ENCODE peak calls at places on chromosomes 13 and 19, in seven cellular contexts. Y is IMR-90, F is neuronal stem cell, Q is H9, G is mesendoderm, V is trophoblast cell, P is mesenchymal stem cell. N is an unnamed sample.

GRCh38 chr19:19105365-19106060 is 32.8 kb downstream of the TMEM161A start:
- DNase-seq in Y (no peak), F (peak), Q (peak), G (peak), V (peak), P (peak), N (no peak)

GRCh38 chr13:74246398-74246975 is 112.3 kb upstream of the KLF12 start:
- DNase-seq in Y (peak), F (no peak), Q (no peak), G (no peak), V (no peak), P (no peak), N (no peak)

GRCh38 chr13:39765801-39766463 is 110.5 kb downstream of the COG6 start:
- DNase-seq in Y (no peak), F (no peak), Q (peak), G (peak), V (no peak), P (peak), N (no peak)

GRCh38 chr19:18777156-18777724 is 13.9 kb downstream of the COMP start:
- DNase-seq in Y (no peak), F (no peak), Q (no peak), G (no peak), V (no peak), P (no peak), N (no peak)

GRCh38 chr19:58084596-58085347 is 13.3 kb downstream of the ZSCAN18 start:
- DNase-seq in Y (no peak), F (no peak), Q (no peak), G (no peak), V (no peak), P (no peak), N (no peak)

GRCh38 chr13:110216403-110217041 is 90.4 kb downstream of the COL4A1 start:
- DNase-seq in Y (peak), F (no peak), Q (no peak), G (no peak), V (no peak), P (peak), N (no peak)

GRCh38 chr19:34904846-34905527 is 21.7 kb upstream of the ZNF30 start:
- DNase-seq in Y (no peak), F (no peak), Q (peak), G (peak), V (no peak), P (no peak), N (peak)

GRCh38 chr13:21619633-21620220 is 15.8 kb upstream of the MICU2 start:
- DNase-seq in Y (peak), F (no peak), Q (no peak), G (no peak), V (no peak), P (no peak), N (no peak)

GRCh38 chr13:114112231-114112825 is 20.1 kb downstream of the RASA3 start:
- DNase-seq in Y (peak), F (no peak), Q (no peak), G (peak), V (no peak), P (no peak), N (no peak)

GRCh38 chr13:91714726-91715334 is 316.4 kb downstream of the GPC5 start:
- DNase-seq in Y (no peak), F (no peak), Q (no peak), G (peak), V (no peak), P (no peak), N (no peak)

GRCh38 chr13:102039264-102039663 is 362.6 kb downstream of the FGF14 start:
- DNase-seq in Y (no peak), F (no peak), Q (no peak), G (no peak), V (no peak), P (no peak), N (no peak)

GRCh38 chr19:41871573-41872383 is 5.3 kb upstream of the CD79A start:
- DNase-seq in Y (no peak), F (no peak), Q (no peak), G (peak), V (no peak), P (peak), N (no peak)

GRCh38 chr19:55305491-55305890 is 19.6 kb downstream of the TMEM150B start:
- DNase-seq in Y (no peak), F (no peak), Q (peak), G (peak), V (peak), P (peak), N (peak)

GRCh38 chr19:12137541-12137940 is 2.6 kb downstream of the ZNF20 start:
- DNase-seq in Y (no peak), F (no peak), Q (peak), G (peak), V (peak), P (no peak), N (no peak)

GRCh38 chr13:84649853-84650252 is 767.6 kb upstream of the SLITRK1 start:
- DNase-seq in Y (peak), F (no peak), Q (no peak), G (no peak), V (no peak), P (no peak), N (no peak)

GRCh38 chr13:61531383-61532065 is 115.9 kb upstream of the PCDH20 start:
- DNase-seq in Y (no peak), F (no peak), Q (no peak), G (no peak), V (peak), P (no peak), N (no peak)

GRCh38 chr19:10699650-10700335 is 1.4 kb upstream of the QTRT1 start:
- DNase-seq in Y (peak), F (no peak), Q (peak), G (peak), V (peak), P (peak), N (no peak)

GRCh38 chr13:58985845-58986244 is 1177.9 kb downstream of the DIAPH3 start:
- DNase-seq in Y (no peak), F (no peak), Q (no peak), G (no peak), V (no peak), P (no peak), N (no peak)

DNA sequence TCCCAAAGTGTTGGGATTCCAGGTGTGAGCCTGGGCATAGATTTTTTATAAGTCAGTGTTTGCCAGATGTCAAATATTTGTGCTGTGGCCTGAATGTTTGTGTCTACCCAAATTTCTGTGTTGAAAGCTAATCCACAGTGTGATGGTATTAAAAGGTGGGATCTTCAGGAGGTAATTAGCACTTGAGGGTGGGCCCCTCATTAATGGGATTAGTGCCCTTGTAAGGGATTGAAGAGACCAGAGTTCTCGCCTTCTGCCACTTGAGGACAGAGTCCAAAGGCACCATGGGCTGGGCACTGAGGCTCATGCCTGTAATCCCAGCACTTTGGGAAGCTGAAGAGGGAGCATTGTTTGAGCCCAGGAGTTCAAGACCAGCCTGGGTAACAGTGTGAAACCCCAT is 9.7 kb upstream of the FBXO17 start:
- DNase-seq in Y (no peak), F (no peak), Q (no peak), G (peak), V (no peak), P (no peak), N (no peak)
- H2BK5ac ChIP-seq in Y (no peak), F (no peak), Q (no peak), G (no peak), V (no peak), P (no peak), N (no peak)

DNA sequence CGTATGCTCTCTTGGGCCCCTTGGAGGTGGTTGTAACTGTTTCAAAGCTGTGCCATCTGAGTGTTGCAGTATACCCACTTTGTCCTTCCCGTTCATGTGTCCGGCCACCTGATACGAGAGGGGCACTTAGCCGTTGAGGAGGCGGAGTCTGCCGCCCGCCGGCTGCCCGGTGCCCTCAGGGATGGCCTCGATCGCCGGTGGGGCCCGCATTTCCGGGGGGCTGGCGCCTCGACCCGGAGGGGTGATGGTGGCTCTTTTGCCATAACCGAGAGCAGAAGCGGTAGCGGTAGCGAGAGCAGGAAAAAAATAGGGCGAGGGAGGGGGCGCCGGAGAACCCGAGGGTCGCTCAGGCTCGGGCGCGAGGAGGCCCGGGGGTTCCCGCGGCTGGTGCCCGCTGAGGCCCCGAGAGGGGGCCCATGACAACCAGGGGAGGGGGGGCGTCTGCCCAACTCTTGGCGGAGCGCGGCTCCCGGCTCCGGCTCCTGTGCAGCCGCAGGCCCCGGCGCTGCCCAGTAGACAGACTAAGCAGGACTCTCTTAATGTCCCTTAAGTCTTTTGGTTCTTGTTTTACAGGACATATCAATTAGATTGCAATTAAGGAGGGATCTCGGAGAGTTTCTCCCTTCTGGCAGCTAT is 342.7 kb upstream of the SGCG start:
- DNase-seq in Y (no peak), F (no peak), Q (no peak), G (no peak), V (no peak), P (no peak), N (no peak)
- H2BK5ac ChIP-seq in Y (no peak), F (no peak), Q (no peak), G (no peak), V (no peak), P (no peak), N (no peak)

GRCh38 chr13:66322193-66322592 is 907.9 kb downstream of the PCDH9 start:
- DNase-seq in Y (no peak), F (no peak), Q (no peak), G (no peak), V (no peak), P (no peak), N (no peak)
- H2BK5ac ChIP-seq in Y (no peak), F (no peak), Q (no peak), G (no peak), V (no peak), P (no peak), N (no peak)

GRCh38 chr13:32587774-32588165 is 1.5 kb downstream of the PDS5B start:
- DNase-seq in Y (peak), F (no peak), Q (no peak), G (no peak), V (no peak), P (peak), N (no peak)

GRCh38 chr13:32594339-32594738 is 8.1 kb downstream of the PDS5B start:
- DNase-seq in Y (peak), F (no peak), Q (no peak), G (no peak), V (no peak), P (no peak), N (no peak)

GRCh38 chr13:32595306-32595705 is 9.1 kb downstream of the PDS5B start:
- DNase-seq in Y (peak), F (no peak), Q (no peak), G (no peak), V (no peak), P (peak), N (no peak)

GRCh38 chr13:32587014-32587773 is 942 bp downstream of the PDS5B start:
- DNase-seq in Y (peak), F (peak), Q (peak), G (peak), V (peak), P (peak), N (peak)

DNA sequence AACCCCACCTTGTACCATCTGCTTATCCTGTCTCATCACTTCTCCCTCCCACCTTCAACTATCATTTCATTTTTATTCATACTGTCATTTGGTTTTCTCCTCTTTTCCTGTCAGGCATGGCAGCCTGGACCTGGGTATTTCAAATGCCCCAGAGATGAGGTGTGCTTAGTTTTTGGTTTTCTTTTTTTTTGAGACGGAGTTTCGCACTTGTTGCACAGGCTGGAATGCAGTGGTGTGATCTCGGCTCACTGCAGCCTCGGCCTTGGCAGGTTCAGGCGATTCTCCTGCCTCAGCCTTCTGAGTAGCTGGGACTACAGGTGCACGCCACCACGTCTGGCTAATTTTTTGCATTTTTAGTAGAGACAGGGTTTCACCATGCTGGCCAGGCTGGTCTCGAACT is 5.8 kb downstream of the PDS5B start:
- DNase-seq in Y (no peak), F (no peak), Q (no peak), G (no peak), V (no peak), P (no peak), N (no peak)
- H2BK5ac ChIP-seq in Y (no peak), F (no peak), Q (no peak), G (no peak), V (no peak), P (no peak), N (no peak)

DNA sequence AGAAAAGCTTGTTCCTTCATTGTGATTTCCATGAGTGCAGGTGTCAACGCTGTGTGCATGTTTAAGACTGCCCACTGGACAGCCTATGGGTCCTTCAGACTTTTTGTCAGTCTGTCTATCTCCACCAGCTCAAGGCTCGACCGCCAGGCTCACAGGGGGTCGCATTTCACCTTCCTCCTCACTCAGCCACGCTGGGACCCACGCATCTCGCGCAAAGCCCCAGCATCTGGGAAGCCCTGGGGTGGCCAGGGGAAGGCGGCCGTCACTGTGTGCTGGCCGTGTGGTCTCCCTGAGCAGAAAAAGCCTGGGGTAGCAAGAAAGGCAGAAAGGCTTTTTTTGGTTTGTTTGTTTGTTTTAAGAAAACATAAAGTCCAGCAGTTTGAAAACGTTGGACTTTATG is 48.5 kb downstream of the KLF2 start:
- DNase-seq in Y (no peak), F (no peak), Q (no peak), G (no peak), V (no peak), P (no peak), N (no peak)
- H2BK5ac ChIP-seq in Y (no peak), F (no peak), Q (no peak), G (no peak), V (no peak), P (no peak), N (no peak)

DNA sequence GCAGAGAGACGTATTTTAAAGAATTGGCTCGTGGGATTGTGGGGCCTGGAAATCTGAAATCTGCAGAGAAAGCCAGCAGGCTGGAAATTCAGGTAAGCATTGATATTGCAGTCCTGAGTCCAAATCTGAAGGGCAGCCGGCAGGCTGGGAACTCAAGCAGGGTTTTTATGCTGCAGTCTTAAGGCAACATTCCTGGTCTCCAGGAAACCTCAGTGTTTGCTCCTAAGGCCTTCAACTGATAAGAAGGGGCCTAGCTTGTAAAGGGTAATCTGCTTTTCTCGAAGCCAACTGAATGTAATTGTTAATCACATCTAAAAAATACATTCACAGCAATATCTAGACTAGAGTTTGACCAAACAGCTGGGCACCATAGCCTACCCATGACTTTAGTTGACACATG is 154.4 kb downstream of the EFNB2 start:
- DNase-seq in Y (peak), F (no peak), Q (no peak), G (peak), V (peak), P (peak), N (no peak)
- H2BK5ac ChIP-seq in Y (no peak), F (no peak), Q (no peak), G (no peak), V (peak), P (no peak), N (no peak)

GRCh38 chr13:78465250-78465649 is 138.1 kb downstream of the POU4F1 start:
- DNase-seq in Y (no peak), F (no peak), Q (no peak), G (no peak), V (no peak), P (no peak), N (no peak)

GRCh38 chr13:78460176-78460575 is 143.2 kb downstream of the POU4F1 start:
- DNase-seq in Y (no peak), F (no peak), Q (no peak), G (no peak), V (no peak), P (no peak), N (no peak)
- H2BK5ac ChIP-seq in Y (no peak), F (no peak), Q (no peak), G (no peak), V (no peak), P (no peak), N (no peak)

GRCh38 chr19:38317104-38317612 is 1.4 kb upstream of the YIF1B start:
- DNase-seq in Y (no peak), F (no peak), Q (no peak), G (no peak), V (no peak), P (no peak), N (no peak)
- H2BK5ac ChIP-seq in Y (no peak), F (no peak), Q (no peak), G (no peak), V (no peak), P (no peak), N (no peak)

GRCh38 chr19:29819986-29820385 is 8.2 kb downstream of the CCNE1 start:
- DNase-seq in Y (no peak), F (no peak), Q (no peak), G (no peak), V (peak), P (no peak), N (no peak)
- H2BK5ac ChIP-seq in Y (no peak), F (no peak), Q (no peak), G (no peak), V (no peak), P (no peak), N (no peak)

DNA sequence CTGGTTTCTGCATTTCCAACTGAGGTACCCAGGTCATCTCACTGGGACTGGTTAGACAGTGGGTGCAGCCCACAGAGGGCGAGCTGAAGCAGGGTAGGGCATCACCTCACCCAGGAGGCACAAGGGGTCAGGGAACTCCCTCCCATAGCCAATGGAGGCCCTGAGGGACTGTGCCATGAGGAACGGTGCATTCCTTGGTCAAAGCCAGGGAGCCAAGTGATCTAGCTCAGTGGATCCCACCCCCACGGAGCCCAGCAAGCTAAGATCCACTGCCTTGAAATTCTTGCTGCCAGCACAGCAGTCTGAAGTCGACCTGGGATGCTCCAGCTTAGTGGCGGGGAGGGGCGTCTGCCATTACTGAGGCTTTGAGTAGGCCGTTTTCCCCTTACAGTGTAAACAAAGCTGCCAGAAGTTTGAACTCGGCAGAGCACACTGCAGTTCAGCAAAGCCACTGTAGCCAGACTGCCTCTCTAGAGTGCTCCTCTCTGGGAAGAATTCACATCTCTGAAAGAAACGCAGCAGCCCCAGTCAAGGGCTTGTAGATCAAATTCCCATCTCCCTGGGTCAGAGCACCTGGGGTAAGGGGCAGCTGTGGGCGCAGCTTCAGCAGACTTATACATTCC is 1386.6 kb upstream of the PCDH9 start:
- DNase-seq in Y (no peak), F (no peak), Q (no peak), G (no peak), V (no peak), P (no peak), N (no peak)
- H2BK5ac ChIP-seq in Y (no peak), F (peak), Q (no peak), G (no peak), V (no peak), P (no peak), N (no peak)

N was measured in H1.